ENCODE peak calls at places on chromosomes 13 and 19, in four cellular contexts. U is psoas muscle, P is breast epithelium, K is neuronal stem cell. J is an unnamed sample. For H3K4me1, the result is how much of the 10 kb centered on the place peaks cover.

GRCh38 chr13:26946675-26947342 is 186.2 kb upstream of the GPR12 start:
- DNase-seq in U (no peak), P (no peak), K (peak), J (no peak)

GRCh38 chr19:45528744-45529453 is 21.6 kb downstream of the VASP start:
- DNase-seq in U (no peak), P (peak), K (no peak), J (no peak)

GRCh38 chr19:55156202-55157063 is 1.1 kb downstream of the TNNI3 start:
- DNase-seq in U (peak), P (no peak), K (peak), J (peak)

GRCh38 chr13:60009300-60010248 is 154.2 kb downstream of the DIAPH3 start:
- DNase-seq in U (no peak), P (no peak), K (no peak), J (no peak)

GRCh38 chr19:43777163-43777700 is 3.5 kb downstream of the KCNN4 start:
- DNase-seq in U (no peak), P (no peak), K (no peak), J (no peak)

GRCh38 chr19:6263306-6264076 is 16.3 kb downstream of the MLLT1 start:
- DNase-seq in U (no peak), P (no peak), K (no peak), J (no peak)

GRCh38 chr13:94784066-94784465 is 71.7 kb upstream of the SOX21 start:
- DNase-seq in U (no peak), P (no peak), K (no peak), J (no peak)

GRCh38 chr19:4733755-4734345 is 10.2 kb upstream of the DPP9 start:
- DNase-seq in U (no peak), P (no peak), K (no peak), J (no peak)

GRCh38 chr19:31378404-31378803 is 29.2 kb upstream of the TSHZ3 start:
- DNase-seq in U (peak), P (no peak), K (no peak), J (peak)
- H3K4me3 ChIP-seq in U (no peak), P (no peak), K (no peak), J (no peak)

GRCh38 chr19:42091300-42092266 is 15.6 kb downstream of the ZNF574 start:
- DNase-seq in U (no peak), P (no peak), K (no peak), J (no peak)
- H3K4me1 ChIP-seq in U (under half), P (under half), K (under half), J (under half)

GRCh38 chr13:30429235-30429634 is 6.9 kb downstream of the UBE2L5 start:
- DNase-seq in U (no peak), P (no peak), K (no peak), J (no peak)
- H3K4me3 ChIP-seq in U (no peak), P (no peak), K (no peak), J (no peak)

DNA sequence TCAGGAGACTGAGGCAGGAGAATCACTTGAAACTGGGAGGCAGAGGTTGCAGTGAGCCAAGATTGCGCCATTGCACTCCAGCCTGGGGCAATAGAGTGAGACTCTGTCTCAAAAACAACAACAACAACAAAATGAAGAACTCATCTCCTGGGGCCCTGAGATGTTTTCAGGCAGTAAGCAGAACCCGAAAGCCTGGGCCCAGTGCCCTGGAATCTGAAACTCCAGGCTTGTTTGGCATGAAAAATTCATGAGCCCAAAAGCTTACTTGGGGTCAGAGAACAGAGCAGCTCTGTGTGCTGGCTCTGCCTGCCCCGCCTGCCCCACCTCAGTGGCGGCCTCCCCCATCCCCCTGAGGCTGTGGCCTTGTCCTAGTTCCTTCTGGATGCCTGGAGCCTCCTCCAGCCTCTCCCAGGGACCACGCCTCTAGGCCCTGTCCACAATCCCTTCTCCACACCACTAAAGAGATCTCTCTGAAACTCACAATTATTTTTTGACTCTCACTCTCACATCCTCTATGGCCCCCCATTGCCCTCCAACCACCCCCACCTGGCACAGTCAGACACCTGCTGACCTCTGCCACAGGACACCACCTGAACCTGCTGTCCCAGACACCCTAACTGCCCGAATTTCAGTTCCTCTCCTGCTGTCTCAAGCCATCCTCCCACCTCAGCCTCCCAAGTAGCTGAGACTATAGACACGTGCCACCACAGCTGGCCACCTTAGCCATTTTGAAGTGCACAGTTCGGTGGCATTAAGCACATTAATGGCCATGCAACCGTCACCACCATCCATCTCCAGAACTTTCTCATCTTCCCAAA is 6.9 kb upstream of the AP1M2 start:
- DNase-seq in U (no peak), P (peak), K (no peak), J (peak)
- H3K4me1 ChIP-seq in U (under half), P (under half), K (under half), J (under half)

GRCh38 chr13:102917019-102917418 is 71.2 kb downstream of the ERCC5 start:
- DNase-seq in U (no peak), P (no peak), K (no peak), J (no peak)
- H3K4me3 ChIP-seq in U (no peak), P (no peak), K (no peak), J (no peak)